ENCODE peak calls at places on chromosomes 4 and X, in nine cellular contexts. V is A549; D is stimulated activated memory B cell treated with anti-CD40 and anti-IgM and Interleukin-4, amounts not matched to agents 10 μg/mL and 1 μg/mL and 100 μg/mL, for 72 hours; C is naive thymus-derived CD8-positive, alpha-beta T cell; M is central memory CD8-positive, alpha-beta T cell; B is activated CD4-positive, alpha-beta T cell treated with anti-CD3 and anti-CD28 coated beads for 36 hours; U is psoas muscle; H is IMR-90; K is RWPE2. I is an unnamed sample.

GRCh38 chrX:101550362-101550761 is at the start of gene ARMCX1:
- ATAC-seq in V (peak; percentile 85), D (no peak), C (peak; percentile 93), M (no peak), B (peak; percentile 81), U (peak; percentile 97), H (peak; percentile 87), K (peak; percentile 80), I (peak; percentile 43)

GRCh38 chr4:81566076-81566663 is 94.5 kb upstream of the RASGEF1B start:
- ATAC-seq in V (no peak), D (no peak), C (no peak), M (no peak), B (no peak), U (peak; percentile 56), H (peak; percentile 24), K (no peak), I (no peak)

GRCh38 chrX:13076176-13076956 is 31.9 kb upstream of the FAM9C start:
- ATAC-seq in V (no peak), D (peak; percentile 73), C (no peak), M (no peak), B (peak; percentile 83), U (no peak), H (no peak), K (no peak), I (peak; percentile 84)

GRCh38 chrX:153869473-153870287 is 16.3 kb downstream of the L1CAM start:
- ATAC-seq in V (no peak), D (no peak), C (no peak), M (no peak), B (no peak), U (no peak), H (no peak), K (no peak), I (no peak)

GRCh38 chrX:74246524-74246923 is 57.5 kb upstream of the ZCCHC13 start:
- ATAC-seq in V (no peak), D (no peak), C (no peak), M (no peak), B (no peak), U (peak; percentile 54), H (no peak), K (peak; percentile 56), I (no peak)

GRCh38 chr4:30719363-30720020 is 677 bp upstream of the PCDH7 start:
- ATAC-seq in V (peak; percentile 64), D (no peak), C (no peak), M (no peak), B (no peak), U (peak; percentile 57), H (peak; percentile 35), K (peak; percentile 33), I (no peak)

GRCh38 chr4:89101256-89102161 is 9.8 kb upstream of the TIGD2 start:
- ATAC-seq in V (no peak), D (peak; percentile 94), C (no peak), M (no peak), B (peak; percentile 90), U (no peak), H (no peak), K (no peak), I (peak; percentile 94)

GRCh38 chr4:38424171-38424871 is 239.7 kb upstream of the KLF3 start:
- ATAC-seq in V (no peak), D (no peak), C (no peak), M (no peak), B (no peak), U (no peak), H (no peak), K (no peak), I (no peak)

GRCh38 chr4:185718578-185719492 is 93.2 kb downstream of the SORBS2 start:
- ATAC-seq in V (no peak), D (no peak), C (no peak), M (no peak), B (no peak), U (no peak), H (no peak), K (no peak), I (no peak)

GRCh38 chr4:121898150-121898549 is 27.9 kb upstream of the BBS7 start:
- ATAC-seq in V (peak; percentile 61), D (peak; percentile 67), C (peak; percentile 61), M (no peak), B (peak; percentile 53), U (no peak), H (no peak), K (peak; percentile 67), I (no peak)

GRCh38 chr4:177611974-177612664 is 169.9 kb upstream of the AGA start:
- ATAC-seq in V (no peak), D (no peak), C (no peak), M (no peak), B (no peak), U (no peak), H (no peak), K (no peak), I (no peak)

GRCh38 chrX:154419688-154420401 is 8.5 kb downstream of the TAFAZZIN start:
- ATAC-seq in V (no peak), D (no peak), C (no peak), M (no peak), B (no peak), U (peak; percentile 82), H (no peak), K (no peak), I (no peak)

GRCh38 chr4:16704488-16704887 is 194.0 kb downstream of the LDB2 start:
- ATAC-seq in V (no peak), D (no peak), C (no peak), M (no peak), B (no peak), U (no peak), H (no peak), K (no peak), I (no peak)

GRCh38 chr4:143337600-143338287 is 1.1 kb downstream of the GAB1 start:
- ATAC-seq in V (no peak), D (no peak), C (no peak), M (no peak), B (no peak), U (no peak), H (no peak), K (peak; percentile 1), I (no peak)

GRCh38 chrX:153411988-153412574 is 809 bp downstream of the ZFP92 start:
- ATAC-seq in V (no peak), D (no peak), C (no peak), M (no peak), B (no peak), U (no peak), H (no peak), K (peak; percentile 48), I (no peak)

GRCh38 chr4:13642163-13642562 is 14.6 kb upstream of the BOD1L1 start:
- ATAC-seq in V (no peak), D (no peak), C (no peak), M (no peak), B (no peak), U (no peak), H (peak; percentile 42), K (no peak), I (no peak)

GRCh38 chrX:133314297-133314696 is 96.1 kb upstream of the TFDP3 start:
- ATAC-seq in V (no peak), D (no peak), C (no peak), M (no peak), B (no peak), U (peak; percentile 26), H (no peak), K (no peak), I (no peak)

GRCh38 chr4:10117424-10118354 is 1.1 kb upstream of the WDR1 start:
- ATAC-seq in V (no peak), D (peak; percentile 32), C (peak; percentile 3), M (no peak), B (peak; percentile 10), U (no peak), H (no peak), K (no peak), I (no peak)

GRCh38 chr4:98000940-98001339 is 142.3 kb downstream of the STPG2 start:
- ATAC-seq in V (no peak), D (no peak), C (no peak), M (no peak), B (no peak), U (no peak), H (no peak), K (no peak), I (no peak)

GRCh38 chrX:54042609-54043010 is 1.7 kb downstream of the PHF8 start:
- ATAC-seq in V (peak; percentile 48), D (no peak), C (no peak), M (no peak), B (no peak), U (peak; percentile 43), H (peak; percentile 44), K (peak; percentile 24), I (no peak)

GRCh38 chr4:15238720-15239119 is 189.1 kb upstream of the C1QTNF7 start:
- ATAC-seq in V (peak; percentile 83), D (peak; percentile 40), C (no peak), M (no peak), B (peak; percentile 55), U (peak; percentile 71), H (peak; percentile 62), K (peak; percentile 37), I (peak; percentile 45)

GRCh38 chr4:153433753-153434105 is 32.4 kb upstream of the TMEM131L start:
- ATAC-seq in V (no peak), D (peak; percentile 15), C (no peak), M (no peak), B (no peak), U (no peak), H (no peak), K (no peak), I (peak; percentile 3)

GRCh38 chr4:184406915-184407314 is 67.4 kb downstream of the IRF2 start:
- ATAC-seq in V (no peak), D (no peak), C (no peak), M (no peak), B (no peak), U (no peak), H (no peak), K (peak; percentile 24), I (no peak)